ENCODE peak calls at places on chromosomes 4 and X, in seven cellular contexts. M, Z, A, C, B, E and Y are unnamed samples.

GRCh38 chrX:76420237-76420636 is 7.3 kb upstream of the MAGEE1 start:
- DNase-seq in M (no peak), A (no peak), E (no peak), C (no peak), Z (no peak), B (no peak), Y (no peak)

GRCh38 chr4:147683172-147683571 is 791 bp downstream of the PRMT9 start:
- DNase-seq in C (no peak), Z (peak; percentile 24), A (peak; percentile 76), E (peak; percentile 37), B (peak; percentile 50), M (peak; percentile 21), Y (no peak)

GRCh38 chr4:793941-794621 is 31.8 kb downstream of the CPLX1 start:
- DNase-seq in B (no peak), C (no peak), E (no peak), A (no peak), M (no peak), Z (no peak), Y (peak; percentile 10)

GRCh38 chr4:47193179-47193578 is 161.8 kb downstream of the GABRB1 start:
- DNase-seq in M (no peak), C (no peak), A (no peak), Z (no peak), E (no peak), B (no peak), Y (no peak)

GRCh38 chr4:154807042-154807630 is 26.1 kb downstream of the RBM46 start:
- DNase-seq in M (peak; percentile 8), C (no peak), A (no peak), E (peak; percentile 24), B (no peak), Z (no peak), Y (no peak)

GRCh38 chrX:49001521-49002090 is 458 bp downstream of the GRIPAP1 start:
- DNase-seq in E (peak; percentile 65), Z (peak; percentile 22), A (no peak), C (peak; percentile 54), M (peak; percentile 40), B (no peak), Y (peak; percentile 5)

GRCh38 chr4:182967403-182967802 is 50.2 kb upstream of the DCTD start:
- DNase-seq in Z (no peak), E (no peak), A (no peak), M (no peak), C (no peak), B (no peak), Y (no peak)

GRCh38 chrX:8728932-8729331 is 3.0 kb downstream of the ANOS1 start:
- DNase-seq in B (no peak), C (no peak), Z (no peak), A (no peak), E (no peak), M (no peak), Y (no peak)

GRCh38 chr4:27278615-27279014 is 418.0 kb downstream of the STIM2 start:
- DNase-seq in B (no peak), E (no peak), C (no peak), Z (no peak), A (no peak), M (peak; percentile 11), Y (no peak)

GRCh38 chr4:25857851-25858400 is 4.9 kb downstream of the SEL1L3 start:
- DNase-seq in C (no peak), B (no peak), A (no peak), M (no peak), E (no peak), Z (no peak), Y (no peak)

GRCh38 chr4:107197121-107197520 is 161.0 kb upstream of the DKK2 start:
- DNase-seq in Z (no peak), C (no peak), E (no peak), M (no peak), B (no peak), A (no peak), Y (no peak)

GRCh38 chrX:41580423-41581064 is 108.2 kb upstream of the GPR34 start:
- DNase-seq in C (no peak), Z (no peak), E (no peak), M (no peak), A (no peak), B (no peak), Y (no peak)

GRCh38 chr4:93759506-93759905 is 69.0 kb upstream of the ATOH1 start:
- DNase-seq in C (no peak), M (no peak), E (no peak), B (no peak), A (no peak), Z (no peak), Y (no peak)

GRCh38 chrX:153727108-153727931 is 2.7 kb downstream of the ABCD1 start:
- DNase-seq in A (peak; percentile 89), E (no peak), C (no peak), M (no peak), B (peak; percentile 56), Z (peak; percentile 63), Y (peak; percentile 17)

GRCh38 chr4:99459546-99460042 is 24.5 kb upstream of the ADH7 start:
- DNase-seq in A (no peak), M (no peak), C (no peak), Z (no peak), E (no peak), B (no peak), Y (no peak)

GRCh38 chrX:79270401-79270800 is 96.7 kb downstream of the ITM2A start:
- DNase-seq in Z (peak; percentile 54), M (peak; percentile 2), B (no peak), C (no peak), A (no peak), E (no peak), Y (no peak)

GRCh38 chrX:3779546-3779945 is 66.1 kb upstream of the PRKX start:
- DNase-seq in M (no peak), A (no peak), E (no peak), C (no peak), B (no peak), Z (no peak), Y (no peak)

GRCh38 chr4:80252427-80252826 is 14.0 kb upstream of the FGF5 start:
- DNase-seq in B (no peak), Z (no peak), A (no peak), C (no peak), M (no peak), E (no peak), Y (no peak)

GRCh38 chr4:80254114-80254513 is 12.3 kb upstream of the FGF5 start:
- DNase-seq in B (no peak), C (no peak), Z (no peak), A (no peak), E (no peak), M (no peak), Y (no peak)

GRCh38 chr4:80255374-80256095 is 10.9 kb upstream of the FGF5 start:
- DNase-seq in C (no peak), M (no peak), B (no peak), E (no peak), A (no peak), Z (no peak), Y (no peak)

GRCh38 chr4:80253510-80253909 is 13.0 kb upstream of the FGF5 start:
- DNase-seq in M (peak; percentile 87), A (no peak), C (no peak), B (no peak), Z (no peak), E (no peak), Y (no peak)

DNA sequence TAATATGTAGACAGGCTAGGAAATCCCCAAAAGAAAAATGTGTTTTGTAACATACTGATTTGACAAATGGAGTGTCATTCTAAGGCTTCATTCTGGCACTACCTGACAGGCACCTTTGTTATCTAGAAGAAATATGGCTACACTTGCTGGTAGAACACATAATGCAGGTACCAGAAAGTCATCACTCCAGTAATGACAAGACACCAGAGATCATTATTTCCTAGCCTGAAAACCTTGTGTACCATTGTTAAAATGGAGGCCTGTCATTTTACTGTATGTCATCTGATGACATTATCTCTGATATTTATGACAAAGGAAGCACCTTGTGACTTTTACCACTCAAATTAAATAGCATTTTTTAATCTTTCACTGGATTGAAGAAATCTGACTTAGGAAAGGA is 13.5 kb upstream of the FGF5 start:
- DNase-seq in A (no peak), Z (no peak), B (no peak), C (no peak), E (no peak), M (no peak), Y (no peak)
- TF ChIP-seq EP300 in A (no peak), Z (no peak), B (no peak), C (no peak), E (no peak), M (no peak), Y (no peak)

DNA sequence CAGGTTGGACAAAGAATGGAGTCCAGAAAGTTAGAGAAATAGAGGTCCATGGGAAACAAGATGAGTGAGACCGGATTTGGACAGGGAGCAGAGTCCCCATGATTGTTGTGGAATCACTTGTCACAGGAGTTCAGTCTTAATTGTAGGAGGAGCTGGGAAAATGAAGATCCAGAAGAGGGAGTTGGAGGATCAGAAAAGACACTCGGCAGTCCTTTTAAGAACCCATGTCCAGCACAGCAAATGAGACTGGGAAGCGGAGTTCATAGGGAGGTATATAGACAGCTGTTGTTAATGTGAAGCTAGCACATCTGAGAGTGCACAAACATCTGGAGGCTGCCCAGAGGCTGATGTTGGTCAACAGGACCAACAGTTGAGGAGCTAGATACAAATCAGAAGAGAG is 111.4 kb upstream of the RXFP1 start:
- DNase-seq in B (no peak), A (no peak), C (no peak), Z (no peak), M (no peak), E (no peak), Y (no peak)
- TF ChIP-seq CTCF in B (no peak), A (no peak), C (no peak), Z (no peak), M (peak; percentile 46), E (no peak), Y (no peak)

GRCh38 chr4:123649644-123650356 is 253.2 kb downstream of the SPRY1 start:
- DNase-seq in Z (peak; percentile 38), E (no peak), B (no peak), C (peak; percentile 23), M (no peak), A (peak; percentile 75), Y (no peak)
- TF ChIP-seq EP300 in Z (peak; percentile 11), E (no peak), B (no peak), C (no peak), M (no peak), A (no peak), Y (no peak)

DNA sequence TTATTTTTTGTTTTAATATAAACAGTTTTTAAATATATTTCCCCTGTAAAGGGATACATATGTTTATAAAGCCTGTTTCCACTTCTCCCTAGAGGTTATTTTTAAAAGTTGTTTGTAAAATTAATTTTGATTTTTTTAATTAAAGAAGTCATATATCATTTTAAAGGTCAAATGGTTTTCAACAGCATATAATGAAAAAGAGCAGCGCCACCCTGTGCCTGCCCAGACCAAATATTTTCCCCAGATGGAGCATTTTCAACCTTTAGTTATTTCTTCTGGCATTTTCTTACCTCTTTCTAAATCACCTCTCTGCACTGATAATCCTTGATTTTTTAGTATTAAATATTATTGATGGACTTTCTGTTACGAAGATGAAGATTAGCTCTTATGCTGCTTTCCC is 21.0 kb downstream of the MSX1 start:
- DNase-seq in E (no peak), Z (no peak), A (no peak), B (no peak), C (no peak), M (no peak), Y (no peak)
- TF ChIP-seq CTCF in E (peak; percentile 58), Z (no peak), A (no peak), B (no peak), C (peak; percentile 38), M (peak; percentile 66), Y (no peak)

DNA sequence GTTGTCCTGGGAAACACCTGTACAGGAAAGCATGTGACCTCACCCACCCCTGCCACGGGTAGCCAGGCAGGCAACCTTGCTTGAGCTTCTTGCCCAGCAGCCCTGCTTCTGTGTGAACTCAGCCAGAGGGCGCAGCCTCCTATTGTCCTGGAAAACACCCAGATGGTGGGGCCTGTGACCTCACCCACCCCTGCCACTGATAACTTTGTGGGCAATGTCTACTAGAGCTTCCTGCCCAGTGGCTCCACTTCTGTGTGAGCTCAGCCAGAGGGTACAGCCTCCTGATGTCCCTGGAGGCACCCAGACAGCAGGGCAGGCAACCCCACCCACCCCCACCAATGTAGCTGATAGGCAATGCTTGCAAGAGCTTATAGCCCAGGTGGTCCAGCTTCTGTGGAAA is 146.3 kb downstream of the DTHD1 start:
- DNase-seq in C (no peak), M (no peak), A (peak; percentile 62), Z (no peak), B (no peak), E (no peak), Y (no peak)
- TF ChIP-seq EP300 in C (no peak), M (no peak), A (no peak), Z (no peak), B (no peak), E (no peak), Y (no peak)